ENCODE peak calls at places on chromosomes 4 and X, in five cellular contexts. Y, B, X, M and W are unnamed samples.
A peak's percentile ranks its signal among the peaks of the same experiment; 100 is the strongest.

GRCh38 chrX:103774070-103774642 is 2.5 kb upstream of the PLP1 start:
- DNase-seq in Y (peak; percentile 27), B (peak; percentile 8), X (no peak), M (peak; percentile 28), W (no peak)

GRCh38 chr4:1470816-1471442 is 64.7 kb upstream of the NKX1-1 start:
- DNase-seq in Y (no peak), B (no peak), X (no peak), M (peak; percentile 19), W (no peak)

GRCh38 chr4:73734405-73735070 is 5.8 kb upstream of the CXCL8 start:
- DNase-seq in Y (no peak), B (no peak), X (no peak), M (no peak), W (no peak)

GRCh38 chrX:27889878-27890277 is 82.1 kb downstream of the MAGEB10 start:
- DNase-seq in Y (no peak), B (no peak), X (no peak), M (no peak), W (no peak)

GRCh38 chrX:9880237-9880636 is 86.9 kb upstream of the CLDN34 start:
- DNase-seq in Y (no peak), B (no peak), X (no peak), M (no peak), W (no peak)

GRCh38 chr4:188841523-188841922 is 702.3 kb downstream of the TRIML1 start:
- DNase-seq in Y (no peak), B (no peak), X (no peak), M (no peak), W (no peak)

GRCh38 chr4:7962609-7963508 is 23.2 kb upstream of the AFAP1 start:
- DNase-seq in Y (no peak), B (no peak), X (no peak), M (no peak), W (no peak)

GRCh38 chr4:145279122-145279960 is 99.0 kb upstream of the OTUD4 start:
- DNase-seq in Y (no peak), B (no peak), X (no peak), M (peak; percentile 12), W (no peak)

GRCh38 chr4:137934046-137934445 is 308.1 kb downstream of the SLC7A11 start:
- DNase-seq in Y (no peak), B (no peak), X (no peak), M (no peak), W (no peak)

GRCh38 chr4:137934921-137935320 is 307.2 kb downstream of the SLC7A11 start:
- DNase-seq in Y (no peak), B (no peak), X (no peak), M (no peak), W (no peak)
- H3K27ac ChIP-seq in Y (no peak overlapping the region), B (no peak overlapping the region), X (no peak overlapping the region), M (no peak overlapping the region), W (no peak overlapping the region)

GRCh38 chr4:41143721-41144379 is 70.5 kb downstream of the APBB2 start:
- DNase-seq in Y (no peak), B (no peak), X (no peak), M (no peak), W (no peak)

GRCh38 chr4:41142946-41143720 is 71.2 kb downstream of the APBB2 start:
- DNase-seq in Y (peak; percentile 52), B (no peak), X (peak; percentile 28), M (no peak), W (no peak)

GRCh38 chr4:41140410-41140809 is 73.9 kb downstream of the APBB2 start:
- DNase-seq in Y (no peak), B (no peak), X (no peak), M (no peak), W (no peak)

GRCh38 chr4:41142356-41142755 is 72.0 kb downstream of the APBB2 start:
- DNase-seq in Y (no peak), B (no peak), X (peak; percentile 39), M (no peak), W (no peak)

GRCh38 chr4:41141910-41142309 is 72.4 kb downstream of the APBB2 start:
- DNase-seq in Y (no peak), B (no peak), X (no peak), M (no peak), W (no peak)
- H3K4me1 ChIP-seq in Y (peaks cover 41% of the 10 kb centered on the region), B (peaks cover 55% of the 10 kb centered on the region), X (peaks cover 60% of the 10 kb centered on the region), M (peaks cover 11% of the 10 kb centered on the region), W (peaks cover 17% of the 10 kb centered on the region)

GRCh38 chrX:150572206-150572605 is 3.8 kb downstream of the MTM1 start:
- DNase-seq in Y (no peak), B (no peak), X (no peak), M (no peak), W (no peak)

GRCh38 chrX:150569155-150569477 is 695 bp downstream of the MTM1 start:
- DNase-seq in Y (peak; percentile 46), B (no peak), X (peak; percentile 27), M (no peak), W (no peak)

GRCh38 chrX:150567645-150568319 is 639 bp upstream of the MTM1 start:
- DNase-seq in Y (no peak), B (no peak), X (no peak), M (no peak), W (no peak)

GRCh38 chrX:150568320-150569154 is at the start of gene MTM1:
- DNase-seq in Y (peak; percentile 96), B (peak; percentile 84), X (peak; percentile 94), M (peak; percentile 96), W (peak; percentile 96)

GRCh38 chrX:150570512-150570911 is 2.1 kb downstream of the MTM1 start:
- DNase-seq in Y (no peak), B (no peak), X (no peak), M (no peak), W (no peak)
- H3K27ac ChIP-seq in Y (peak overlapping the region; percentile 91), B (no peak overlapping the region), X (peak overlapping the region; percentile 48), M (no peak overlapping the region), W (no peak overlapping the region)

GRCh38 chrX:19795289-19795688 is 92.1 kb downstream of the SH3KBP1 start:
- DNase-seq in Y (no peak), B (no peak), X (no peak), M (no peak), W (no peak)
- H3K4me1 ChIP-seq in Y (peaks cover 4% of the 10 kb centered on the region), B (peaks cover 6% of the 10 kb centered on the region), X (peaks cover 15% of the 10 kb centered on the region), M (peaks cover 13% of the 10 kb centered on the region), W (no peaks in the 10 kb centered on the region)